ENCODE peak calls at places on chromosome 15, in four cellular contexts. T, M, E and A are unnamed samples.

GRCh38 chr15:51315726-51316125 is 22.7 kb downstream of the CYP19A1 start:
- DNase-seq in T (no peak), M (no peak), E (no peak), A (no peak)

GRCh38 chr15:81006124-81006523 is 5.4 kb downstream of the TLNRD1 start:
- DNase-seq in T (no peak), M (no peak), E (no peak), A (no peak)

GRCh38 chr15:38187646-38188313 is 64.9 kb upstream of the SPRED1 start:
- DNase-seq in T (no peak), M (no peak), E (no peak), A (no peak)

GRCh38 chr15:34609102-34609501 is 25.7 kb upstream of the GOLGA8B start:
- DNase-seq in T (no peak), M (no peak), E (no peak), A (no peak)

GRCh38 chr15:65329298-65329990 is 25.0 kb downstream of the RNU5B-1 start:
- DNase-seq in T (no peak), M (no peak), E (no peak), A (peak)

GRCh38 chr15:42375252-42375651 is 16.0 kb downstream of the CAPN3 start:
- DNase-seq in T (no peak), M (no peak), E (no peak), A (no peak)

GRCh38 chr15:99558571-99558970 is 7.2 kb upstream of the MEF2A start:
- DNase-seq in T (no peak), M (no peak), E (no peak), A (no peak)

GRCh38 chr15:49895337-49896223 is 223.5 kb downstream of the ATP8B4 start:
- DNase-seq in T (no peak), M (no peak), E (no peak), A (no peak)

GRCh38 chr15:41917767-41918430 is 24.0 kb upstream of the SPTBN5 start:
- DNase-seq in T (peak), M (no peak), E (no peak), A (no peak)

GRCh38 chr15:62742409-62743171 is 300.0 kb upstream of the TPM1 start:
- DNase-seq in T (peak), M (no peak), E (no peak), A (peak)

GRCh38 chr15:41043276-41043675 is 72.8 kb downstream of the INO80 start:
- DNase-seq in T (no peak), M (no peak), E (no peak), A (no peak)

GRCh38 chr15:31866248-31866647 is 164.1 kb upstream of the CHRNA7 start:
- DNase-seq in T (no peak), M (no peak), E (no peak), A (no peak)

GRCh38 chr15:42955518-42955917 is 34.9 kb upstream of the TTBK2 start:
- DNase-seq in T (no peak), M (no peak), E (no peak), A (no peak)

GRCh38 chr15:96349933-96350292 is 19.4 kb downstream of the NR2F2 start:
- DNase-seq in T (no peak), M (no peak), E (no peak), A (no peak)

GRCh38 chr15:56744701-56745683 is 11.7 kb upstream of the ZNF280D start:
- DNase-seq in T (no peak), M (no peak), E (no peak), A (no peak)

GRCh38 chr15:43509002-43509922 is 8.1 kb upstream of the MAP1A start:
- DNase-seq in T (no peak), M (no peak), E (no peak), A (peak)

GRCh38 chr15:67917037-67917436 is 77.2 kb upstream of the RNU6-1 start:
- DNase-seq in T (no peak), M (no peak), E (no peak), A (no peak)

GRCh38 chr15:60442763-60443162 is 36.2 kb downstream of the ICE2 start:
- DNase-seq in T (no peak), M (no peak), E (no peak), A (no peak)

GRCh38 chr15:98728107-98728810 is 79.9 kb downstream of the IGF1R start:
- DNase-seq in T (no peak), M (no peak), E (no peak), A (no peak)

GRCh38 chr15:62569460-62570404 is 404.6 kb upstream of the C2CD4B start:
- DNase-seq in T (no peak), M (no peak), E (no peak), A (peak)

GRCh38 chr15:67067161-67067853 is 1.9 kb downstream of the SMAD3 start:
- DNase-seq in T (no peak), M (no peak), E (no peak), A (no peak)

GRCh38 chr15:75920079-75920478 is 16.4 kb downstream of the FBXO22 start:
- DNase-seq in T (no peak), M (no peak), E (no peak), A (no peak)

GRCh38 chr15:93036922-93037321 is 52.1 kb downstream of the RGMA start:
- DNase-seq in T (no peak), M (no peak), E (no peak), A (peak)

GRCh38 chr15:36256258-36256825 is 323.1 kb upstream of the CDIN1 start:
- DNase-seq in T (no peak), M (no peak), E (no peak), A (no peak)

GRCh38 chr15:50883903-50884302 is 24.6 kb upstream of the AP4E1 start:
- DNase-seq in T (no peak), M (peak), E (no peak), A (no peak)

GRCh38 chr15:80076321-80077318 is 17.1 kb downstream of the ZFAND6 start:
- DNase-seq in T (no peak), M (no peak), E (no peak), A (no peak)

GRCh38 chr15:76199106-76200082 is 111.9 kb downstream of the ETFA start:
- DNase-seq in T (peak), M (no peak), E (no peak), A (no peak)

GRCh38 chr15:100340721-100341661 is 784 bp downstream of the ADAMTS17 start:
- DNase-seq in T (no peak), M (no peak), E (no peak), A (peak)

GRCh38 chr15:82852906-82853635 is 43.6 kb downstream of the WHAMM start:
- DNase-seq in T (no peak), M (no peak), E (no peak), A (no peak)

GRCh38 chr15:100054539-100054938 is 287.2 kb downstream of the ADAMTS17 start:
- DNase-seq in T (no peak), M (no peak), E (no peak), A (no peak)

GRCh38 chr15:28967071-28967470 is 81.3 kb downstream of the APBA2 start:
- DNase-seq in T (no peak), M (no peak), E (no peak), A (no peak)

GRCh38 chr15:94119923-94120775 is 111.2 kb upstream of the MCTP2 start:
- DNase-seq in T (peak), M (peak), E (peak), A (peak)

GRCh38 chr15:65611888-65612615 is 1.1 kb upstream of the INTS14 start:
- DNase-seq in T (peak), M (no peak), E (no peak), A (no peak)

GRCh38 chr15:82986442-82986780 is 401 bp downstream of the RAMAC start:
- DNase-seq in T (no peak), M (peak), E (no peak), A (no peak)

GRCh38 chr15:67290319-67290718 is 35.7 kb downstream of the IQCH start:
- DNase-seq in T (no peak), M (no peak), E (no peak), A (no peak)

GRCh38 chr15:40249477-40250303 is 10.8 kb downstream of the PAK6 start:
- DNase-seq in T (no peak), M (no peak), E (no peak), A (peak)

DNA sequence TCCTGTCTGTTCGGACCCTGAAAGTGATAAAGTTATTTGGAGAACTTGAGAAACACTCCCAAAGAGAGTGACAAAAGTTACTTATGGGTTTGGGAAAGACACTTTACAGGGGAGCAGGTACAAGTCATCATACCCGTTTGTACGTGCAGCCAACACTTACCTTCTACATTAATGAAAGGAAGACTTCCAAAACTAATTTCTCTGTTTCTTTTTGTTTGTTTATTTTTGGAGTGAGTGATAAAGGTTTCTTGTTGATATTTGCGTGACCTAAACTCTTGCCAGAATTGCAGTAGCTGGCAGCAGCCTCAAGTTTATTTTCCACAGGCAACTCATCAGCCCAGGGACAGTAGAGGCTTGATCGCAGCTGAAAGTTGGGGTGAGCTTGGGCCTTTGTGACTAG is 8.4 kb downstream of the ABHD2 start:
- DNase-seq in T (no peak), M (no peak), E (no peak), A (no peak)
- TF ChIP-seq NRF1 in T (no peak), M (no peak), E (no peak), A (no peak)

GRCh38 chr15:58460108-58460507 is 28.3 kb downstream of the LIPC start:
- DNase-seq in T (no peak), M (no peak), E (no peak), A (no peak)

GRCh38 chr15:58463815-58464697 is 32.3 kb downstream of the LIPC start:
- DNase-seq in T (no peak), M (no peak), E (no peak), A (no peak)

GRCh38 chr15:58460872-58461271 is 29.1 kb downstream of the LIPC start:
- DNase-seq in T (no peak), M (no peak), E (no peak), A (no peak)

GRCh38 chr15:58462973-58463663 is 31.3 kb downstream of the LIPC start:
- DNase-seq in T (no peak), M (no peak), E (no peak), A (no peak)

GRCh38 chr15:58462547-58462946 is 30.8 kb downstream of the LIPC start:
- DNase-seq in T (no peak), M (no peak), E (no peak), A (no peak)
- TF ChIP-seq YY1 in T (no peak), M (no peak), E (no peak), A (no peak)

GRCh38 chr15:58423858-58424608 is 7.8 kb upstream of the LIPC start:
- DNase-seq in T (no peak), M (no peak), E (no peak), A (no peak)
- H3K27ac ChIP-seq in T (no peak), M (no peak), E (no peak), A (no peak)

DNA sequence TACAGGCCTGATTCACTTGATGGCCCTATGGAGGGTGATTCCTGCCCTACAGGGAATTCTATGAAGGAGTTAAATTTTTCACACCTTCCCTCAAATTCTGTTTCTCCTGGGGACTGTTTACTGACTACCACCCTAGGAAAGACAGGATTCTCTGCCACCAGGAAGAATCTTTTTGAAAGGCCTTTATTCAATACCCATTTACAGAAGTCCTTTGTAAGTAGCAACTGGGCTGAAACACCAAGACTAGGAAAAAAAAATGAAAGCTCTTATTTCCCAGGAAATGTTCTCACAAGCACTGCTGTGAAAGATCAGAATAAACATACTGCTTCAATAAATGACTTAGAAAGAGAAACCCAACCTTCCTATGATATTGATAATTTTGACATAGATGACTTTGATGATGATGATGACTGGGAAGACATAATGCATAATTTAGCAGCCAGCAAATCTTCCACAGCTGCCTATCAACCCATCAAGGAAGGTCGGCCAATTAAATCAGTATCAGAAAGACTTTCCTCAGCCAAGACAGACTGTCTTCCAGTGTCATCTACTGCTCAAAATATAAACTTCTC is 43.6 kb downstream of the BLM start:
- DNase-seq in T (no peak), M (no peak), E (no peak), A (no peak)
- TF ChIP-seq NRF1 in T (no peak), M (no peak), E (no peak), A (no peak)

GRCh38 chr15:78204351-78205309 is 29.7 kb downstream of the ACSBG1 start:
- DNase-seq in T (no peak), M (no peak), E (peak), A (no peak)
- TF ChIP-seq YY1 in T (no peak), M (no peak), E (no peak), A (no peak)